ENCODE peak calls at places on chromosomes 2 and 18, in seven cellular contexts. Y, L, M, W, Q, J and V are unnamed samples.

GRCh38 chr18:50231621-50232020 is 34.7 kb downstream of the CFAP53 start:
- DNase-seq in Q (no peak), J (no peak), W (peak; percentile 97), Y (no peak), L (peak; percentile 11), M (peak; percentile 33), V (no peak)

GRCh38 chr2:133342960-133343359 is 225.3 kb downstream of the NCKAP5 start:
- DNase-seq in M (no peak), W (no peak), L (no peak), Q (no peak), Y (no peak), J (no peak), V (no peak)

GRCh38 chr2:234275515-234275914 is 221.4 kb downstream of the ARL4C start:
- DNase-seq in Q (no peak), M (no peak), W (no peak), J (no peak), L (no peak), Y (no peak), V (no peak)

GRCh38 chr2:73984203-73984921 is at the start of gene TET3:
- DNase-seq in W (no peak), M (peak; percentile 57), Y (no peak), L (no peak), J (no peak), Q (peak; percentile 86), V (peak; percentile 67)

GRCh38 chr2:23639406-23639982 is 254.5 kb downstream of the KLHL29 start:
- DNase-seq in Q (no peak), Y (no peak), L (no peak), J (no peak), M (peak; percentile 11), W (no peak), V (no peak)

GRCh38 chr2:64275174-64275466 is 130.9 kb upstream of the PELI1 start:
- DNase-seq in Y (no peak), L (no peak), J (no peak), Q (no peak), W (no peak), M (no peak), V (no peak)

GRCh38 chr18:60676807-60677206 is 304.2 kb upstream of the MC4R start:
- DNase-seq in Y (no peak), J (no peak), Q (no peak), W (peak; percentile 72), L (no peak), M (no peak), V (no peak)

GRCh38 chr2:2600466-2600865 is 269.4 kb upstream of the MYT1L start:
- DNase-seq in Y (no peak), M (no peak), Q (no peak), W (no peak), L (no peak), J (no peak), V (no peak)

GRCh38 chr2:150878347-150878746 is 383.3 kb downstream of the RBM43 start:
- DNase-seq in L (no peak), Y (peak; percentile 62), J (no peak), W (no peak), M (peak; percentile 74), Q (no peak), V (no peak)

GRCh38 chr2:148552675-148553331 is 91.7 kb upstream of the EPC2 start:
- DNase-seq in W (no peak), L (no peak), Y (no peak), J (peak; percentile 15), M (no peak), Q (no peak), V (peak; percentile 56)

GRCh38 chr18:57780318-57781127 is 22.6 kb downstream of the ATP8B1 start:
- DNase-seq in W (peak; percentile 62), M (peak; percentile 71), L (no peak), J (peak; percentile 99), Y (no peak), Q (peak; percentile 7), V (no peak)

GRCh38 chr2:169478339-169478738 is 955 bp upstream of the BBS5 start:
- DNase-seq in M (peak; percentile 63), L (no peak), J (peak; percentile 80), Q (no peak), W (peak; percentile 7), Y (no peak), V (no peak)

GRCh38 chr2:117820444-117820843 is 6.0 kb downstream of the DDX18 start:
- DNase-seq in J (no peak), Y (no peak), W (no peak), Q (no peak), M (no peak), L (no peak), V (no peak)

GRCh38 chr2:240205763-240206162 is 65.3 kb upstream of the OTOS start:
- DNase-seq in W (no peak), M (no peak), Y (no peak), J (no peak), L (no peak), Q (no peak), V (no peak)

GRCh38 chr2:160377204-160377995 is 116.2 kb downstream of the RBMS1 start:
- DNase-seq in W (peak; percentile 57), J (no peak), Q (no peak), L (no peak), Y (no peak), M (no peak), V (no peak)

GRCh38 chr18:5900249-5900648 is 4.9 kb upstream of the TMEM200C start:
- DNase-seq in W (peak; percentile 48), M (no peak), J (no peak), Y (no peak), L (no peak), Q (no peak), V (no peak)

GRCh38 chr2:207746131-207746530 is 23.6 kb downstream of the FZD5 start:
- DNase-seq in M (peak; percentile 85), J (peak; percentile 65), Y (peak; percentile 54), W (peak; percentile 74), L (peak; percentile 19), Q (peak; percentile 51), V (peak; percentile 68)

GRCh38 chr18:9826666-9827065 is 59.1 kb upstream of the TXNDC2 start:
- DNase-seq in Q (no peak), J (no peak), W (no peak), M (no peak), L (no peak), Y (no peak), V (no peak)

GRCh38 chr2:105490204-105490603 is 91.4 kb upstream of the FHL2 start:
- DNase-seq in Y (no peak), M (no peak), L (no peak), J (no peak), Q (no peak), W (no peak), V (no peak)

GRCh38 chr2:218458598-218458997 is 39.7 kb downstream of the VIL1 start:
- DNase-seq in J (no peak), Q (no peak), M (no peak), W (no peak), L (no peak), Y (no peak), V (no peak)

GRCh38 chr2:240459401-240460242 is 24.2 kb downstream of the GPC1 start:
- DNase-seq in L (no peak), W (no peak), M (no peak), Q (no peak), Y (no peak), J (no peak), V (no peak)

GRCh38 chr2:176419591-176420071 is 150.4 kb downstream of the MTX2 start:
- DNase-seq in Q (no peak), J (peak; percentile 97), W (no peak), Y (no peak), L (no peak), M (peak; percentile 87), V (no peak)

GRCh38 chr18:67770520-67770919 is 254.0 kb upstream of the DSEL start:
- DNase-seq in M (no peak), L (no peak), J (peak; percentile 2), Y (no peak), W (no peak), Q (no peak), V (no peak)
- H3K4me2 ChIP-seq in M (no peak overlapping the region), L (no peak overlapping the region), J (no peak overlapping the region), Y (no peak overlapping the region), W (no peak overlapping the region), Q (no peak overlapping the region), V (no peak overlapping the region)

GRCh38 chr2:61420986-61421546 is 49.8 kb downstream of the USP34 start:
- DNase-seq in Q (no peak), Y (no peak), L (no peak), W (no peak), M (no peak), J (no peak), V (no peak)

GRCh38 chr2:61423714-61424113 is 47.2 kb downstream of the USP34 start:
- DNase-seq in Q (no peak), M (peak; percentile 59), L (no peak), Y (no peak), J (peak; percentile 68), W (no peak), V (no peak)

GRCh38 chr2:61419570-61419969 is 51.3 kb downstream of the USP34 start:
- DNase-seq in Y (no peak), W (no peak), L (no peak), Q (no peak), J (no peak), M (peak; percentile 13), V (no peak)

GRCh38 chr2:61419129-61419528 is 51.8 kb downstream of the USP34 start:
- DNase-seq in J (no peak), Q (no peak), Y (no peak), W (no peak), M (no peak), L (no peak), V (peak; percentile 57)

DNA sequence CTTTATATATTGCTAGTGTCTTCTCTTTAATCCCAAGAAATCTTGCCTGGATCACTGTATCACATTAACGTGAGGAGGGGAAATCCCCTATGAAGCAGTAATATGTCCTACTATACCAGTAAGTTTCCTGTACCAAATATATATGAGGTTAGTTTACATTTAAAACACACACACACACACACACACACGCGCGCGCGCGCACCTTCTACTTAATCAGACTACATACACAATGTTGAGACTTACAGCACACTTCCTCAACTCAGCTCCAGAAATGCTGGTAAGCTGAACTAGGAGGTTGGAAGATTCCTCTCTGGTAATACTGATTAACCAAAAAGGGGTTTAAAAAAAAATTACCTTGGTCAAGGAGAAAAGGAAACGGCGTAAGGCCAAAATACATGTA is 49.3 kb downstream of the USP34 start:
- DNase-seq in Y (no peak), W (no peak), L (no peak), M (no peak), J (peak; percentile 15), Q (no peak), V (no peak)
- H3K9ac ChIP-seq in Y (no peak overlapping the region), W (no peak overlapping the region), L (no peak overlapping the region), M (no peak overlapping the region), J (no peak overlapping the region), Q (no peak overlapping the region), V (no peak overlapping the region)

GRCh38 chr18:29449424-29449823 is 1272.5 kb upstream of the CDH2 start:
- DNase-seq in W (no peak), M (peak; percentile 18), L (no peak), Q (no peak), Y (no peak), J (peak; percentile 31), V (no peak)
- H3K79me2 ChIP-seq in W (no peaks in the 10 kb centered on the region), M (no peaks in the 10 kb centered on the region), L (no peaks in the 10 kb centered on the region), Q (no peaks in the 10 kb centered on the region), Y (no peaks in the 10 kb centered on the region), J (no peaks in the 10 kb centered on the region), V (no peaks in the 10 kb centered on the region)

DNA sequence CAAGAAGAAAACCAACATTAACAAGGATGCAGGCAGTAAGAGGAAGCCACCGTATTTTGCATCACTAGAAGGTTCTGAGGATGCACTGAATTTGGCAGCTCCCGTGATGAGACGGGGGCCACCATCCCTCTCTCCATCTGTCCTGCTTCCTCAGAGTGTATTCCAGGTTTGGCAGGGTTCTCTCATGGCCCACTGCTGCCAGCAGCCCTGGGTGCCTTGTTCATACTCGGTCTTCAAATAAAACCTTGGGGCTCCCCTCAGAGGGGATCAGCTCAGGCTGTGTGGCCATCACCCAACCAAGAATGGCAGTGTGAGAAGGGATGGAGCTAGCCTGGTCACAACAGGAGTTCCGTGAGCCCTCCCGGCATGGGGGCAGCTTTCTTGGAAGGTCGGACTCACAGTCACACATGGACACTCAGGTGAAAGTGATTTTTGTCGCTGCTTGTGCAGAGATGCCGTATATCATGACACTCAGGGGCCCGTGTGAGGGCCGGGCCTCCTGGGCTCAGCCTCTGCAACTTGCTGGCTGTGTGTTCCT is 12.8 kb upstream of the MBP start:
- DNase-seq in L (no peak), J (no peak), Y (no peak), Q (no peak), M (no peak), W (no peak), V (no peak)
- H3K4me2 ChIP-seq in L (no peak overlapping the region), J (no peak overlapping the region), Y (no peak overlapping the region), Q (no peak overlapping the region), M (no peak overlapping the region), W (no peak overlapping the region), V (no peak overlapping the region)